ENCODE peak calls at places on chromosomes 4 and X, in seven cellular contexts. E, D, R, X, H, K and Q are unnamed samples.

GRCh38 chr4:24601121-24601520 is 16.8 kb upstream of the DHX15 start:
- DNase-seq in E (no peak), K (no peak), X (no peak), R (no peak), D (no peak), H (no peak), Q (no peak)

GRCh38 chrX:522456-522855 is 108.1 kb upstream of the SHOX start:
- DNase-seq in K (no peak), E (no peak), H (no peak), D (no peak), X (no peak), R (no peak), Q (no peak)

GRCh38 chr4:134787315-134787714 is 585.7 kb upstream of the PABPC4L start:
- DNase-seq in H (no peak), D (no peak), R (no peak), K (peak), X (no peak), E (no peak), Q (peak)

GRCh38 chr4:91280551-91281290 is 1023.0 kb upstream of the GRID2 start:
- DNase-seq in R (no peak), E (no peak), X (no peak), D (no peak), K (no peak), H (no peak), Q (no peak)

GRCh38 chr4:38715076-38715475 is 51.1 kb downstream of the KLF3 start:
- DNase-seq in E (no peak), D (no peak), X (no peak), H (no peak), K (no peak), R (no peak), Q (no peak)

GRCh38 chr4:70183168-70183939 is 12.2 kb upstream of the ODAM start:
- DNase-seq in D (peak), K (peak), E (peak), H (peak), X (peak), R (peak), Q (peak)

GRCh38 chr4:58665649-58666048 is 1555.5 kb upstream of the IGFBP7 start:
- DNase-seq in K (no peak), D (no peak), R (no peak), X (no peak), H (no peak), E (no peak), Q (no peak)

GRCh38 chrX:79325263-79325958 is 41.7 kb downstream of the ITM2A start:
- DNase-seq in K (no peak), R (no peak), X (no peak), H (no peak), D (no peak), E (no peak), Q (no peak)

GRCh38 chrX:50747471-50747900 is 66.5 kb downstream of the SHROOM4 start:
- DNase-seq in R (peak), K (peak), H (no peak), E (peak), D (peak), X (peak), Q (peak)

GRCh38 chrX:100654256-100654655 is 10.3 kb downstream of the SRPX2 start:
- DNase-seq in E (peak), K (peak), H (no peak), R (no peak), X (no peak), D (peak), Q (no peak)

GRCh38 chrX:39983715-39984114 is 114.0 kb downstream of the BCOR start:
- DNase-seq in K (no peak), X (no peak), H (no peak), E (peak), R (no peak), D (no peak), Q (peak)

GRCh38 chr4:128322986-128323385 is 35.4 kb upstream of the PGRMC2 start:
- DNase-seq in K (peak), R (no peak), E (peak), X (no peak), H (no peak), D (no peak), Q (peak)

GRCh38 chr4:118749347-118749988 is 64.3 kb downstream of the METTL14 start:
- DNase-seq in K (no peak), D (peak), H (no peak), E (no peak), X (no peak), R (no peak), Q (no peak)

GRCh38 chr4:127012549-127012948 is 620.2 kb upstream of the INTU start:
- DNase-seq in R (no peak), H (no peak), K (no peak), D (no peak), X (no peak), E (peak), Q (peak)

GRCh38 chrX:127708155-127708554 is 344.0 kb downstream of the ACTRT1 start:
- DNase-seq in X (no peak), D (no peak), H (no peak), E (no peak), K (no peak), R (no peak), Q (no peak)

GRCh38 chr4:13248621-13249298 is 235.4 kb downstream of the RAB28 start:
- DNase-seq in H (peak), R (no peak), E (peak), K (no peak), X (no peak), D (peak), Q (peak)

GRCh38 chrX:104137496-104137895 is 19.3 kb downstream of the SLC25A53 start:
- DNase-seq in X (peak), R (no peak), E (no peak), D (no peak), K (peak), H (peak), Q (peak)

GRCh38 chrX:10109695-10110094 is 47.1 kb upstream of the CLCN4 start:
- DNase-seq in E (no peak), X (no peak), H (no peak), K (no peak), R (no peak), D (no peak), Q (no peak)

GRCh38 chr4:185141777-185142176 is 1.3 kb upstream of the SLC25A4 start:
- DNase-seq in K (no peak), H (no peak), R (no peak), D (no peak), E (no peak), X (no peak), Q (no peak)

DNA sequence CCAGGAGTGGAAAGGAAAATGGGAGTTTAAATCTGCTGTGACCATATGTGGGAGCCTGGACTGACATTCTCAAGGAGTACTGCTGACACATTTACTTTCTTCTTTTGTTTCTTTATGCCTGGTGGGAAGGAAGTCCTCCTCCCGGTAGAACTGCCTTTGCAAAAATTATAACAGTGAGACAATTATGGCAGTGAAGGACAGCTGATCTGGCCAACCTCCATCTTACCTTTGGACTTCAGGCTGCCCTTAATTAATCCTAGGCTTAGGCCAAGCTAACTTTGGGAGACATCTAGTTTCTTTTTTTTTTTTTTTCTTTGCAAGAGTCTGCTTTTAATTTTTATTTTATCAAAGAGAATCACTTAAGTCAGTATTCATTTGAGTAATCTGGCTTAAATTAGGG is 61.3 kb downstream of the SPINK2 start:
- DNase-seq in E (no peak), R (no peak), X (no peak), D (no peak), K (no peak), H (no peak), Q (no peak)
- H3K9ac ChIP-seq in E (no peak), R (no peak), X (no peak), D (no peak), K (no peak), H (no peak), Q (no peak)

GRCh38 chr4:87274803-87275202 is 47.9 kb downstream of the HSD17B13 start:
- DNase-seq in H (no peak), R (no peak), K (no peak), X (no peak), D (no peak), E (no peak), Q (no peak)
- H3K27ac ChIP-seq in H (no peak), R (no peak), K (no peak), X (no peak), D (no peak), E (no peak), Q (no peak)

DNA sequence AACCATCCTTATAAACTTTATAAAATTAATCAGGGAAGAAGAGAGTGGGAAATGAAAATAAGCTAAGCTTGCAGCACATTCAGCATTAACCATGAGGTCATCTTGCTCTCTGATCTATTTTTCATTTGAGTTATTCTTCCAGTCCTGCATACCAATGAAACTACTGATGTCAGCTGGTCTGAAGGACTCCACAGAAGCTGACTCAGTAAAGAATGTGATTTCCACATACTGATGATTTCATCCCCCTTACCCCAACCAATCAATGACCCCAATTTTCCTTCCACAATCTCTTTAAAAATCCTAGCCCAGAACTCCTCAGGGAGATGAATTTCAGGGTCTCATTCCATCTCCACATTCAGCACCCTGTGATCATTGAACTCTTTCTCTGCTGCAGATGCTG is 18.8 kb upstream of the DSPP start:
- DNase-seq in X (no peak), K (no peak), E (peak), R (no peak), D (no peak), H (no peak), Q (peak)
- H2AFZ ChIP-seq in X (no peak), K (no peak), E (no peak), R (peak), D (no peak), H (no peak), Q (no peak)

DNA sequence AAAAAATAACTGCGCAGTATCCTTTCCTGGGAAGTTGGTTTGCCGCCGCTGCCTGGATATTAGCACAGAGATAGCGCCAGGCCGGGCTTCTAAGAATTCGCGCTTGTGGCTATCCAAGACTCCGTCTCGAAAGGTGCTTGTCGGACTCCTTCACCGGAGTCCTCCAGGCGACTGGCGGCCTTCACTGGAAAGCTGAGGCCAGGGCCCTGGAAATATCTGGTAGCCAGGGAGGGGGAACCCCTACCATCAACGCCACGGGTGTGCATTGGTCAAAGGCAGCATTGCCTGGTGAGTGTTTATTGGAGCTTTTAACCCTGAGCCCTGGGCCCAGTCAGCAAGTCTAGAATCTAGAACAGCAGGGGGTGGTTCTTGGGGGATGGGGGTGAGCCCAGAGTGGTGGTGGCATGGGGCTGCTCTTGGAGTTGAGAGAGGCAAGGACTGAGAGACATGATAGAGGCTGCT is 567 bp upstream of the PIM2 start:
- DNase-seq in E (no peak), X (no peak), K (no peak), H (no peak), D (peak), R (no peak), Q (no peak)
- H3K9ac ChIP-seq in E (no peak), X (peak), K (no peak), H (no peak), D (no peak), R (no peak), Q (peak)

GRCh38 chrX:66053414-66053813 is 13.5 kb upstream of the VSIG4 start:
- DNase-seq in K (no peak), R (no peak), H (no peak), D (no peak), X (no peak), E (no peak), Q (no peak)
- H3K27ac ChIP-seq in K (no peak), R (no peak), H (no peak), D (no peak), X (no peak), E (no peak), Q (no peak)

GRCh38 chr4:107379054-107379869 is 340.8 kb downstream of the PAPSS1 start:
- DNase-seq in K (peak), D (no peak), E (peak), H (no peak), X (no peak), R (no peak), Q (peak)

GRCh38 chr4:107380836-107381438 is 339.1 kb downstream of the PAPSS1 start:
- DNase-seq in R (no peak), E (no peak), X (no peak), K (no peak), D (no peak), H (no peak), Q (no peak)

GRCh38 chr4:107376293-107376692 is 340.2 kb upstream of the DKK2 start:
- DNase-seq in D (no peak), X (no peak), R (no peak), H (no peak), E (no peak), K (no peak), Q (no peak)

GRCh38 chr4:107380190-107380589 is 339.8 kb downstream of the PAPSS1 start:
- DNase-seq in E (no peak), R (no peak), H (no peak), X (no peak), K (no peak), D (no peak), Q (no peak)
- H2AFZ ChIP-seq in E (no peak), R (no peak), H (no peak), X (no peak), K (no peak), D (peak), Q (no peak)

GRCh38 chr4:71187399-71188196 is 151.2 kb upstream of the SLC4A4 start:
- DNase-seq in H (no peak), X (peak), K (no peak), E (peak), R (peak), D (no peak), Q (peak)

GRCh38 chr4:71188197-71188625 is 150.6 kb upstream of the SLC4A4 start:
- DNase-seq in H (no peak), R (peak), D (no peak), E (no peak), X (peak), K (no peak), Q (no peak)

GRCh38 chr4:71186257-71186565 is 152.6 kb upstream of the SLC4A4 start:
- DNase-seq in E (no peak), D (no peak), H (no peak), X (no peak), K (no peak), R (no peak), Q (no peak)

GRCh38 chr4:71188951-71189350 is 149.9 kb upstream of the SLC4A4 start:
- DNase-seq in X (no peak), K (no peak), H (no peak), R (no peak), D (no peak), E (no peak), Q (no peak)

DNA sequence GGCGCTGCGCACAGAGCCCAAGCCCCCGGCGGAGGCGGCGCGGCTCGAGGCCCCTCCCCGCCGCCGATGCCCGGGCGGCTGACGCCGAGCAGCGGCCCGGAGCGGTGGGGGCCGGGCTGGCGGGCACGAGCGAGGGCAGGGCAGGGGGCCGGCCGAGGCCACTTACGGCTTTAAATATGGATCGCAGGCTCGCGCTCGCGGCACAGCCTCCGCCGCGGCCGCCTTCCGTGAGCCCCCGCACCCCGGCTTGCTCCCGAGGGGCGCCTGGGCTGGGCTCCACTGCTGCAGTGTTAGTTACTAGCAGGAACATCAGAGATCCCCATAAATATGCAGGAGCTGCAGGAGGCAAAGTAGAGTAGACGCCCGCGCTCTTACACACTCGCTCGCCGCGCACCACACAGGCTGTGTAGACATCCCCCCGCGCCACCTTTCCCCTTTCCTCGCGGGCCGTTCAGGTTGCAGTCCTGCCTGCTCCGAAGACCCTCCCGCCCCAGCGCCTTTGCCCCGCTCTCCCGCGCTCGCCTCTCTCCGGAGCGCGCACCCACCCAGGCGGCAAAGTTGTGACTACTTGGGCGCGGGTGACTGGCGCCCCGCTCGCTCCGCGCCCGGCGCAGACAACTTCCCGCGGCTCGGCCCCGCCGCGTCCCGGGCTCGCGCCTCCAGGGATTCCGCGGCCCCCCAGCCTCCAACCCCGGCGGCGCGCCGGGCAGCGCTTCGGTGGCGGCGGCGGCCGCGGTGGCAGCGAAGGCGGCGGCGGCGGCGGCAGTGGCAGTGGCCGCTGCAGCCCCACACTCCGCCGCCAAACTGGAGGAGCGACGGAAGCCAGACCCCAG is 152.0 kb upstream of the SLC4A4 start:
- DNase-seq in R (peak), K (peak), D (peak), X (peak), H (no peak), E (peak), Q (peak)
- H3K9ac ChIP-seq in R (peak), K (no peak), D (no peak), X (peak), H (peak), E (peak), Q (peak)